ENCODE peak calls at places on chromosomes 6 and 20, in nine cellular contexts. O is tibial nerve, H is left ventricle myocardium inferior, W is IMR-90, F is SK-N-SH, B is mammary epithelial cell, C is colonic mucosa, D is lower lobe of right lung, T is Peyer's patch. K is an unnamed sample.
A peak's percentile ranks its signal among the peaks of the same experiment; 100 is the strongest.

GRCh38 chr20:44435630-44436335 is 39.9 kb upstream of the TTPAL start:
- DNase-seq in D (no peak), O (no peak), H (no peak), W (no peak), C (peak; percentile 67), F (no peak), B (no peak), T (peak; percentile 62), K (no peak)

GRCh38 chr6:123830110-123830509 is 26.4 kb downstream of the NKAIN2 start:
- DNase-seq in B (no peak), D (no peak), O (no peak), W (no peak), T (no peak), F (no peak), C (no peak), H (no peak), K (no peak)

GRCh38 chr6:33622456-33623431 is 1.6 kb downstream of the ITPR3 start:
- DNase-seq in F (no peak), B (peak; percentile 76), O (no peak), H (no peak), C (peak; percentile 72), T (peak; percentile 66), W (no peak), D (peak; percentile 59), K (peak; percentile 40)

GRCh38 chr20:25139061-25139705 is 56.3 kb upstream of the ENTPD6 start:
- DNase-seq in F (no peak), B (no peak), C (no peak), D (no peak), O (no peak), W (no peak), T (no peak), H (no peak), K (no peak)

GRCh38 chr6:42598300-42598699 is 34.5 kb downstream of the UBR2 start:
- DNase-seq in O (no peak), T (no peak), W (no peak), B (no peak), H (no peak), C (no peak), F (no peak), D (no peak), K (no peak)

GRCh38 chr6:117280922-117281321 is 15.6 kb downstream of the VGLL2 start:
- DNase-seq in O (no peak), C (no peak), T (no peak), W (no peak), B (no peak), H (no peak), F (no peak), D (no peak), K (no peak)

GRCh38 chr6:140806431-140806830 is 1326.3 kb upstream of the GJE1 start:
- DNase-seq in H (no peak), D (no peak), F (no peak), O (no peak), B (no peak), T (no peak), C (no peak), W (peak; percentile 5), K (no peak)

GRCh38 chr6:170027111-170028043 is 263.5 kb downstream of the DLL1 start:
- DNase-seq in F (no peak), W (peak; percentile 15), T (peak; percentile 36), D (no peak), O (no peak), B (no peak), C (no peak), H (no peak), K (no peak)

GRCh38 chr6:129497591-129498555 is 212.1 kb downstream of the ARHGAP18 start:
- DNase-seq in W (peak; percentile 14), O (no peak), D (no peak), C (no peak), T (no peak), F (no peak), H (no peak), B (peak; percentile 33), K (no peak)

GRCh38 chr6:129500958-129501381 is 209.0 kb downstream of the ARHGAP18 start:
- DNase-seq in W (peak; percentile 7), B (no peak), F (peak; percentile 1), D (no peak), H (no peak), T (no peak), C (no peak), O (no peak), K (no peak)

GRCh38 chr6:129498556-129498940 is 211.4 kb downstream of the ARHGAP18 start:
- DNase-seq in W (peak; percentile 23), H (no peak), T (no peak), C (no peak), O (no peak), F (no peak), D (no peak), B (peak; percentile 70), K (no peak)

GRCh38 chr6:129499871-129500219 is 210.1 kb downstream of the ARHGAP18 start:
- DNase-seq in O (no peak), B (no peak), F (no peak), H (no peak), W (no peak), T (no peak), C (no peak), D (no peak), K (no peak)

GRCh38 chr6:129498950-129499870 is 210.8 kb downstream of the ARHGAP18 start:
- DNase-seq in B (peak; percentile 75), F (peak; percentile 9), T (no peak), C (peak; percentile 26), D (no peak), O (no peak), W (peak; percentile 61), H (no peak), K (no peak)
- H3K27me3 ChIP-seq in B (no peaks in the 10 kb centered on the region), F (no peaks in the 10 kb centered on the region), T (no peaks in the 10 kb centered on the region), C (no peaks in the 10 kb centered on the region), D (no peaks in the 10 kb centered on the region), O (no peaks in the 10 kb centered on the region), W (no peaks in the 10 kb centered on the region), H (no peaks in the 10 kb centered on the region), K (no peaks in the 10 kb centered on the region)

GRCh38 chr20:13744403-13744802 is 40.3 kb downstream of the ESF1 start:
- DNase-seq in H (no peak), C (no peak), O (no peak), F (no peak), W (no peak), B (no peak), T (no peak), D (no peak), K (no peak)

GRCh38 chr20:13749811-13750210 is 34.9 kb downstream of the ESF1 start:
- DNase-seq in W (no peak), B (no peak), T (no peak), C (no peak), F (no peak), H (no peak), D (no peak), O (no peak), K (no peak)

GRCh38 chr20:13741879-13742278 is 42.8 kb downstream of the ESF1 start:
- DNase-seq in F (no peak), H (no peak), O (no peak), T (no peak), W (no peak), D (no peak), C (no peak), B (no peak), K (no peak)

GRCh38 chr20:13739726-13740649 is 44.7 kb downstream of the ESF1 start:
- DNase-seq in H (no peak), B (no peak), W (no peak), F (no peak), D (no peak), C (no peak), T (no peak), O (no peak), K (no peak)

GRCh38 chr20:13745784-13746183 is 38.9 kb downstream of the ESF1 start:
- DNase-seq in B (no peak), H (no peak), F (no peak), T (no peak), D (no peak), C (no peak), W (no peak), O (no peak), K (no peak)
- H3K27ac ChIP-seq in B (no peak overlapping the region), H (no peak overlapping the region), F (no peak overlapping the region), T (no peak overlapping the region), D (no peak overlapping the region), C (no peak overlapping the region), W (no peak overlapping the region), O (no peak overlapping the region), K (no peak overlapping the region)

DNA sequence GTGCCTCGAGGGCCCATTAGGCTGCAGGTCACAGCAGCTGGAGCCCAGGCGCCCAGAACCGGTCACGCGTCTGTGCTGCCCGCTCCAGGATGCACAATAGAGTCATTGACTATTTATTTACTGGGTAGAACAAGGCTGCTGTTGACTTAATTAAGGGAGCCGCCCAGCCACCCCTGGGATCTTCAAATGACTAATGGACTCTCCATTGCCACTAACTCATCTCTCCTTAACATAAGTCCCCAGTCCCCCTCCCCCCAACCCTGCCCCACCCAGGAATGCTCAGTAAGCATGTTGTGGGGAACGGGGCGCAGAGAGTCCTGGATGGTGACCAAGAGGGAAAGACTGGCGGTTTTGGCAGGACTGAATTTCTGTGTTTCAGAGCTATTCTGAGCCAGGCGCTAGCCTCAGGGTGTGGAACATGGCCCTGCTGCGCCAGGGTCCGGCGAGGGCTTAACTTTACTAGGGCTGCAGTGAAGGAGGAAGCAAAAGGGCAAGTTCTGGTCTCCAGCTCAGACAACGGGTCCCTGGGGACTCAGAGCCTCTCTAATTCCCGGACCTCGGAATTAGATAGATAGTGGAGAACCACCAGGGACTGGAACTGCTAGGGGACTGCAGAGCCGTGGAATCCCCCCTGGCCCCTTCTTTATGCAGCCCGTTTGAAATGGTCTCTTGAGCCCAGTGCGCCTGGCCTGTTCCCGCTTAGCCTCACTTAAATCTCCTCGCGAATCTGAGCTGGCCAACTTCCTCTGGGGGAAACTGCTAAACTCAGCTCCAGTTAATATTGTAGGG is 1.5 kb upstream of the GRIK2 start:
- DNase-seq in F (no peak), B (no peak), H (no peak), D (no peak), O (peak; percentile 18), C (no peak), T (no peak), W (no peak), K (no peak)
- H3K27me3 ChIP-seq in F (peaks cover 25% of the 10 kb centered on the region), B (peaks cover 21% of the 10 kb centered on the region), H (peaks cover 61% of the 10 kb centered on the region), D (peaks cover 48% of the 10 kb centered on the region), O (no peaks in the 10 kb centered on the region), C (peaks cover 21% of the 10 kb centered on the region), T (no peaks in the 10 kb centered on the region), W (peaks cover 1% of the 10 kb centered on the region), K (no peaks in the 10 kb centered on the region)

GRCh38 chr20:2332711-2333110 is 36.9 kb downstream of the TGM3 start:
- DNase-seq in B (no peak), W (no peak), F (no peak), C (no peak), H (no peak), D (no peak), T (no peak), O (no peak), K (no peak)

GRCh38 chr20:2336471-2336870 is 40.7 kb downstream of the TGM3 start:
- DNase-seq in T (no peak), O (no peak), D (no peak), H (no peak), F (no peak), W (no peak), B (no peak), C (peak; percentile 10), K (no peak)

GRCh38 chr20:2337142-2337541 is 41.3 kb downstream of the TGM3 start:
- DNase-seq in T (no peak), D (no peak), W (no peak), F (no peak), H (no peak), C (no peak), O (no peak), B (no peak), K (no peak)

GRCh38 chr20:2333821-2334220 is 38.0 kb downstream of the TGM3 start:
- DNase-seq in W (no peak), C (peak; percentile 10), F (no peak), B (no peak), D (no peak), O (no peak), H (no peak), T (no peak), K (no peak)

GRCh38 chr20:2335096-2335495 is 39.3 kb downstream of the TGM3 start:
- DNase-seq in W (no peak), D (no peak), T (no peak), F (no peak), H (no peak), O (no peak), B (no peak), C (peak; percentile 13), K (no peak)
- H3K27ac ChIP-seq in W (no peak overlapping the region), D (no peak overlapping the region), T (no peak overlapping the region), F (no peak overlapping the region), H (no peak overlapping the region), O (no peak overlapping the region), B (no peak overlapping the region), C (no peak overlapping the region), K (no peak overlapping the region)

K was measured in right cardiac atrium.